ENCODE peak calls at places on chromosomes 6 and 20, in ten cellular contexts. H, T, W, V, N, X, Z, K, G and F are unnamed samples. For H3K4me1 and H3K9me3, the result is how much of the 10 kb centered on the place peaks cover.

GRCh38 chr20:37559312-37560027 is 31.8 kb upstream of the BLCAP start:
- DNase-seq in Z (no peak), K (no peak), V (no peak), G (no peak), T (no peak), W (no peak), H (no peak), N (no peak), X (no peak), F (no peak)

GRCh38 chr6:44052419-44053011 is 74.7 kb downstream of the MRPL14 start:
- DNase-seq in X (no peak), Z (peak), V (no peak), H (peak), K (no peak), G (no peak), W (no peak), N (peak), T (peak), F (no peak)

GRCh38 chr20:63835031-63835858 is 4.2 kb upstream of the ZBTB46 start:
- DNase-seq in N (peak), H (peak), X (peak), K (peak), G (peak), V (peak), Z (peak), W (peak), T (peak), F (peak)

GRCh38 chr20:17705916-17706315 is 6.2 kb downstream of the BANF2 start:
- DNase-seq in N (no peak), H (no peak), X (no peak), Z (no peak), V (no peak), G (no peak), W (no peak), K (no peak), T (no peak), F (no peak)

GRCh38 chr20:43667341-43668132 is 623 bp downstream of the MYBL2 start:
- DNase-seq in V (no peak), W (no peak), K (no peak), N (peak), G (no peak), T (no peak), H (no peak), Z (peak), X (no peak), F (peak)

GRCh38 chr20:50138479-50139393 is 14.8 kb downstream of the PEDS1 start:
- DNase-seq in T (peak), X (no peak), H (peak), G (no peak), K (no peak), W (peak), V (no peak), Z (no peak), N (no peak), F (no peak)

GRCh38 chr6:83185096-83185495 is 8.0 kb downstream of the PGM3 start:
- DNase-seq in V (no peak), Z (no peak), K (no peak), W (no peak), T (no peak), G (no peak), H (no peak), N (no peak), X (no peak), F (no peak)

GRCh38 chr6:14751645-14752173 is 494.2 kb upstream of the JARID2 start:
- DNase-seq in Z (no peak), K (no peak), H (no peak), N (no peak), X (no peak), V (no peak), T (no peak), G (no peak), W (no peak), F (no peak)

GRCh38 chr6:16804007-16804303 is 42.7 kb upstream of the ATXN1 start:
- DNase-seq in K (no peak), W (no peak), X (no peak), H (no peak), Z (no peak), N (no peak), G (no peak), V (no peak), T (no peak), F (no peak)

GRCh38 chr20:58059145-58059544 is 169.3 kb downstream of the ANKRD60 start:
- DNase-seq in Z (no peak), V (no peak), G (no peak), K (no peak), X (no peak), T (no peak), H (no peak), W (no peak), N (no peak), F (peak)
- H3K4me1 ChIP-seq in Z (under half), V (under half), G (under half), K (under half), X (under half), T (under half), H (under half), W (under half), N (under half), F (under half)

DNA sequence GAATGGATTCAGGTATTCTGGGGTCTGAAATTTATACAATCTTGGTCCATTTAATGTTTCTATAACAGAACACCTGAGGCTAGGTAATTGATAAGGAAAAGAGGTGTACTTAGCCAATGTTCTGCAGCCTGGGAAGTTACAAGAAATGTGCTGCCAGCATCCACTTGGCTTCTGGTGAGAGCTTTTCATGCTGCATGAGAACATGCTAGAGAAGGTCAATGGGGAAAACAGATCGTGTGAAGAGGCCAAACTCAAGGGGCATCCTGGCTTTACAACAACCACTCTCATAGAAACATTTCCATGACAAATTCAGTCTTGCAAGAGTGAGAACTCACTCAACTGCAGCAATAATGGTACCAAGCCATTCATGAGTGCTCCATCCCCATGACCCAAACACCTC is 16.8 kb downstream of the IL22RA2 start:
- DNase-seq in T (no peak), N (no peak), X (no peak), H (no peak), V (no peak), W (no peak), Z (no peak), G (no peak), K (no peak), F (no peak)
- H3K9me3 ChIP-seq in T (under half), N (under half), X (under half), H (under half), V (under half), W (under half), Z (under half), G (under half), K (under half), F (under half)

GRCh38 chr6:88858455-88858854 is 105.0 kb downstream of the RNGTT start:
- DNase-seq in K (no peak), W (no peak), N (no peak), X (no peak), T (no peak), V (no peak), Z (no peak), H (no peak), G (no peak), F (no peak)

GRCh38 chr6:88856566-88856965 is 106.9 kb downstream of the RNGTT start:
- DNase-seq in G (no peak), W (no peak), V (no peak), X (no peak), Z (no peak), H (no peak), K (no peak), T (no peak), N (no peak), F (no peak)

GRCh38 chr6:88860310-88860709 is 103.1 kb downstream of the RNGTT start:
- DNase-seq in H (no peak), T (no peak), X (no peak), K (no peak), N (no peak), G (no peak), Z (no peak), W (no peak), V (no peak), F (no peak)

DNA sequence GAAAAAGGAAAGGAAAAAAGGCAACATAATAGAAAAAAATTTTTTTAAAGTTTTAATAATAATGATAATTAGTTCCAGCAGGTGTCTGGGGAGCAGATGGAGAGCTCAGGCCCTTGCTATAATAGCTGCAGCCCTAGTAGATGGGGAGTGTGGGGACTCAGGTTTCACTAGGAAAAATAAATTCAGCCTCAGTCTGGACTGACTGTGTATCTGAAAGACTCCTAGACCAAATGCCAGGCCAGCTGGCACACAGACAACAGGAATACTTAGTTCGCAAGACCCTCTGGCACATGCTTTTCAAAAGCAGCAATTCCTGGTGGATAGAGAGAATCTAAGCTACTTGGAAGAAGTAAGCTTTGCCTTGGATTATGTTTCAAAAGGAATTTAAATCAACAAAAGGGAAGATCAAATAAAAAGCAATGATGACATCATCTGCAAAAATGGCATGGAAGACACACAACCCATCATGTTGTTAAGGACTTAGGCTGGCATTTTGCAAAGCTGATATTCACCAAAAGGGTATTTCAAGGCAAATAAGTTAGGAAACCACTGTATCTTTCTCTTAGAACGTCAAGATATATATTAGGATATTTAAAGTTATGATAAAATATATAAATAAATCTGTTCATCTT is 107.8 kb downstream of the RNGTT start:
- DNase-seq in V (no peak), N (no peak), K (no peak), H (no peak), X (no peak), W (no peak), T (no peak), G (no peak), Z (no peak), F (no peak)
- H3K4me1 ChIP-seq in V (under half), N (under half), K (under half), H (under half), X (under half), W (under half), T (under half), G (under half), Z (under half), F (under half)

DNA sequence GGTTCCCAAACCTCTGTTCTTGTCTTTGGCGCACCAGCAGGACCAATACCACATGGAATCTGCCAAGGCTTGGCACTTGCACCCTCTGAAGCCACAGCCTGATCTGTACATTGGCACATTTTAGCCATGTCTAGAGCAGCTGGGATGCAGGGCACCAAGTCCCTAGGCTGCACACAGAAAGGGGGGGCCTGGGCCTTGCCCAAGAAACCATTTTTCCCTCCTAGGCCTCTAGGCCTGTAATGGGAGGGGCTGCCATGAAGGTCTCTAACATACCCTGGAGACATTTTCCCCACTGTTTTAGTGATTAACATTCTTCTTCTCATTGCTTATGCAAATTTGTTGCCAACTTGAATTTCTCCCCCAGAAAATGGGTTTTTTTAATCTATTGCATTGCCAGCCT is 5.4 kb upstream of the FAM120B start:
- DNase-seq in Z (no peak), X (no peak), T (no peak), V (no peak), W (no peak), N (no peak), G (no peak), H (no peak), K (no peak), F (no peak)
- H3K9me3 ChIP-seq in Z (under half), X (under half), T (under half), V (under half), W (under half), N (under half), G (under half), H (under half), K (under half), F (under half)

GRCh38 chr6:149714442-149714841 is 3.5 kb downstream of the LATS1 start:
- DNase-seq in V (no peak), H (no peak), T (no peak), X (no peak), Z (no peak), G (no peak), N (no peak), W (no peak), K (no peak), F (no peak)
- H3K4me1 ChIP-seq in V (under half), H (under half), T (under half), X (under half), Z (under half), G (under half), N (under half), W (under half), K (under half), F (under half)

GRCh38 chr20:59788196-59788735 is 145.2 kb downstream of the SYCP2 start:
- DNase-seq in T (no peak), H (no peak), K (no peak), X (no peak), Z (no peak), W (no peak), G (no peak), V (no peak), N (no peak), F (no peak)
- H3K9me3 ChIP-seq in T (under half), H (under half), K (under half), X (under half), Z (under half), W (under half), G (under half), V (under half), N (under half), F (under half)

DNA sequence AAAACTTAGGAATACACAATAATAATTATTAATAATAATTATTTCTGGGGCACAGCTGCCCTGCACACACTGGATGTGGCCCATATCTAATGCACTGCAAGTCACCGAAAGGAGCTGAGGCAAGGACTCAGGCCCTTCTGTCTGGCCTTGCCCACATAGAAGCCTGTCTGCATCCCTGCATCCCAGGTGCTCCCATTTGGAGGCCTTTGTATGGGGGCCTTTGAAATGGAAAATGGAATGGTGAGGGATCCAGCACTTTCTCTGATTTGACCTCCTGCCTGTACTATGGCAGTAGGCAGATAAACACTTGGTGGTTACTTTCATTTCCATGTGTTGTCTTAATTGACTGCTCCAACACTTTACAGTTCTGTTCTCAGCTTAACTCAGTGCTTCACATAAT is 75.7 kb upstream of the PTCHD4 start:
- DNase-seq in N (no peak), V (no peak), G (no peak), W (no peak), H (no peak), T (no peak), K (no peak), X (no peak), Z (no peak), F (no peak)
- H3K4me1 ChIP-seq in N (under half), V (under half), G (under half), W (under half), H (under half), T (under half), K (under half), X (under half), Z (under half), F (under half)